ENCODE peak calls at places on chromosomes 11 and 22, in ten cellular contexts. X is progenitor cell of endocrine pancreas, J is GM12864, K is left lung, W is endothelial cell of umbilical vein, Z is HCT116, N is fibroblast of the aortic adventitia, Q is heart left ventricle, I is LNCaP clone FGC, D is cardiac fibroblast. L is an unnamed sample.

GRCh38 chr11:112113539-112114457 is 27.1 kb downstream of the SDHD start:
- DNase-seq in J (peak), K (no peak), W (peak), D (peak), I (peak), Q (no peak), X (no peak), N (peak), Z (peak), L (no peak)

GRCh38 chr11:95898782-95899181 is 25.1 kb downstream of the MTMR2 start:
- DNase-seq in W (no peak), K (no peak), Z (no peak), I (peak), J (no peak), X (no peak), N (no peak), D (no peak), Q (no peak), L (no peak)

GRCh38 chr11:30282289-30282631 is 40.6 kb upstream of the ARL14EP start:
- DNase-seq in X (no peak), I (no peak), N (no peak), Z (no peak), Q (no peak), J (no peak), D (no peak), W (no peak), K (no peak), L (no peak)

GRCh38 chr11:75199412-75199955 is 41.1 kb upstream of the TPBGL start:
- DNase-seq in Q (no peak), D (no peak), J (no peak), Z (no peak), I (no peak), K (no peak), X (no peak), N (no peak), W (no peak), L (no peak)

GRCh38 chr11:2525941-2526807 is 81.4 kb downstream of the KCNQ1 start:
- DNase-seq in K (peak), I (no peak), X (peak), J (no peak), N (no peak), D (no peak), W (no peak), Q (peak), Z (no peak), L (peak)

GRCh38 chr22:24926849-24927579 is 19.5 kb downstream of the LHFPL7 start:
- DNase-seq in Q (no peak), Z (no peak), N (peak), K (no peak), D (peak), I (no peak), W (peak), J (no peak), X (no peak), L (no peak)

GRCh38 chr11:133082453-133082781 is 449.9 kb downstream of the OPCML start:
- DNase-seq in Z (no peak), I (no peak), W (no peak), J (no peak), K (no peak), X (no peak), N (no peak), Q (no peak), D (peak), L (no peak)

GRCh38 chr22:20106849-20107237 is 9.1 kb upstream of the RANBP1 start:
- DNase-seq in D (no peak), Q (peak), W (no peak), N (no peak), I (no peak), X (no peak), J (no peak), K (peak), Z (no peak), L (no peak)

GRCh38 chr11:115717215-115717584 is 213.0 kb upstream of the CADM1 start:
- DNase-seq in X (no peak), Q (no peak), D (no peak), W (no peak), J (no peak), Z (no peak), K (peak), N (no peak), I (no peak), L (no peak)

GRCh38 chr22:50238755-50239154 is 6.1 kb downstream of the TUBGCP6 start:
- DNase-seq in W (no peak), Z (no peak), D (no peak), X (no peak), J (no peak), I (no peak), N (no peak), K (no peak), Q (no peak), L (no peak)

GRCh38 chr11:96338910-96339703 is 3.9 kb downstream of the MAML2 start:
- DNase-seq in Z (no peak), J (peak), X (no peak), D (peak), Q (no peak), W (peak), K (peak), I (no peak), N (peak), L (no peak)

GRCh38 chr11:40029406-40029805 is 1430.0 kb downstream of the LRRC4C start:
- DNase-seq in Z (no peak), I (peak), N (no peak), D (no peak), J (no peak), W (no peak), Q (no peak), X (no peak), K (no peak), L (no peak)

GRCh38 chr11:126968915-126969314 is 31.7 kb downstream of the KIRREL3 start:
- DNase-seq in D (no peak), Z (no peak), W (no peak), X (no peak), Q (no peak), I (no peak), K (no peak), N (no peak), J (no peak), L (no peak)

GRCh38 chr22:29096736-29097669 is 24.2 kb downstream of the KREMEN1 start:
- DNase-seq in X (peak), W (no peak), Z (no peak), Q (no peak), J (no peak), D (no peak), N (no peak), K (no peak), I (no peak), L (no peak)

GRCh38 chr22:35638408-35638807 is 9.8 kb upstream of the APOL6 start:
- DNase-seq in K (no peak), Z (no peak), Q (peak), I (no peak), W (no peak), N (peak), J (no peak), D (peak), X (no peak), L (no peak)

GRCh38 chr22:49923445-49923844 is 5.0 kb downstream of the CRELD2 start:
- DNase-seq in D (no peak), N (no peak), J (no peak), I (no peak), K (no peak), Z (no peak), X (no peak), W (no peak), Q (no peak), L (no peak)

GRCh38 chr22:31439805-31440204 is 40.4 kb downstream of the DRG1 start:
- DNase-seq in D (peak), J (no peak), Z (no peak), N (no peak), X (no peak), K (no peak), W (no peak), I (no peak), Q (peak), L (no peak)

GRCh38 chr11:19800162-19800561 is 87.5 kb downstream of the NAV2 start:
- DNase-seq in X (no peak), D (peak), K (no peak), Q (no peak), J (no peak), Z (no peak), N (no peak), I (no peak), W (peak), L (no peak)

GRCh38 chr11:16184588-16184987 is 171.8 kb downstream of the SOX6 start:
- DNase-seq in J (no peak), N (peak), X (no peak), Q (no peak), I (peak), W (peak), K (no peak), D (peak), Z (no peak), L (no peak)

GRCh38 chr11:26028294-26028954 is 303.5 kb upstream of the ANO3 start:
- DNase-seq in W (no peak), D (peak), K (no peak), N (peak), Q (no peak), I (no peak), Z (no peak), J (no peak), X (no peak), L (no peak)

GRCh38 chr22:29663230-29663826 is 56.5 kb upstream of the CABP7 start:
- DNase-seq in W (no peak), K (no peak), J (no peak), Q (no peak), N (no peak), I (no peak), D (no peak), Z (no peak), X (no peak), L (no peak)

GRCh38 chr11:126355926-126356897 is 726 bp downstream of the ST3GAL4 start:
- DNase-seq in N (peak), D (no peak), X (peak), I (no peak), J (no peak), Z (no peak), K (peak), W (peak), Q (peak), L (no peak)

GRCh38 chr11:62241095-62241494 is 944 bp upstream of the SCGB1D2 start:
- DNase-seq in Q (no peak), K (no peak), W (no peak), N (no peak), J (no peak), D (no peak), Z (no peak), X (no peak), I (no peak), L (no peak)

GRCh38 chr11:24738972-24739371 is 242.1 kb downstream of the LUZP2 start:
- DNase-seq in Q (no peak), W (no peak), J (no peak), K (no peak), D (no peak), I (no peak), X (no peak), Z (no peak), N (no peak), L (no peak)

GRCh38 chr11:11588890-11589289 is 32.9 kb downstream of the GALNT18 start:
- DNase-seq in Z (no peak), D (no peak), I (no peak), X (no peak), Q (no peak), K (no peak), J (no peak), N (peak), W (no peak), L (no peak)

GRCh38 chr22:38397189-38398097 is 57.6 kb downstream of the KCNJ4 start:
- DNase-seq in N (peak), X (no peak), W (peak), Z (no peak), J (peak), D (peak), K (peak), Q (peak), I (no peak), L (no peak)

GRCh38 chr22:19525116-19525660 is 978 bp upstream of the CLDN5 start:
- DNase-seq in N (no peak), D (no peak), Q (no peak), J (no peak), I (no peak), Z (no peak), W (peak), K (no peak), X (no peak), L (no peak)

GRCh38 chr11:106644824-106645223 is 373.5 kb downstream of the GUCY1A2 start:
- DNase-seq in X (no peak), D (peak), J (no peak), W (no peak), K (no peak), Z (no peak), Q (no peak), I (no peak), N (peak), L (no peak)

GRCh38 chr11:12793506-12793905 is 119.3 kb downstream of the TEAD1 start:
- DNase-seq in Z (no peak), D (no peak), J (no peak), N (no peak), Q (no peak), W (no peak), K (no peak), I (no peak), X (no peak), L (no peak)

GRCh38 chr11:2432171-2432621 is 12.1 kb downstream of the TRPM5 start:
- DNase-seq in W (no peak), Q (peak), K (peak), J (no peak), N (no peak), X (no peak), Z (no peak), I (no peak), D (no peak), L (no peak)

GRCh38 chr11:17403977-17404759 is 15.7 kb upstream of the KCNJ11 start:
- DNase-seq in K (no peak), X (no peak), J (no peak), Z (no peak), I (no peak), N (peak), W (no peak), D (peak), Q (peak), L (no peak)

GRCh38 chr11:705646-706438 is at the start of gene EPS8L2:
- DNase-seq in K (peak), Q (peak), X (no peak), W (no peak), N (no peak), J (no peak), Z (no peak), D (no peak), I (no peak), L (no peak)

GRCh38 chr22:38033522-38034277 is 23.5 kb upstream of the PICK1 start:
- DNase-seq in Q (no peak), Z (no peak), X (no peak), D (no peak), K (peak), J (no peak), N (no peak), W (no peak), I (no peak), L (no peak)

GRCh38 chr22:41217553-41218157 is 12.5 kb downstream of the L3MBTL2 start:
- DNase-seq in N (peak), K (no peak), Z (no peak), X (no peak), W (peak), D (peak), I (no peak), Q (peak), J (peak), L (peak)

GRCh38 chr11:19253817-19254216 is 13.1 kb upstream of the E2F8 start:
- DNase-seq in K (no peak), W (no peak), J (no peak), Z (no peak), Q (no peak), N (no peak), I (no peak), D (peak), X (no peak), L (no peak)

GRCh38 chr22:28479912-28480311 is 199.7 kb downstream of the TTC28 start:
- DNase-seq in D (no peak), W (no peak), Q (no peak), N (peak), I (no peak), K (no peak), X (no peak), Z (no peak), J (no peak), L (no peak)

GRCh38 chr22:38338772-38339379 is 21.6 kb upstream of the CSNK1E start:
- DNase-seq in W (no peak), Z (no peak), Q (peak), X (no peak), K (no peak), J (no peak), D (no peak), N (no peak), I (no peak), L (no peak)

GRCh38 chr11:64723907-64724862 is 1.2 kb upstream of the NRXN2 start:
- DNase-seq in X (no peak), J (no peak), D (no peak), I (no peak), N (no peak), Q (no peak), W (no peak), K (peak), Z (no peak), L (no peak)
- TF ChIP-seq CTCF in X (no peak), J (no peak), D (no peak), I (no peak), N (no peak), Q (no peak), W (no peak), K (no peak), Z (no peak), L (no peak)

GRCh38 chr11:64268687-64269379 is 15.6 kb downstream of the BAD start:
- DNase-seq in J (no peak), N (peak), I (no peak), X (no peak), Q (peak), K (no peak), D (peak), W (peak), Z (no peak), L (no peak)

GRCh38 chr11:64269380-64270234 is 14.9 kb downstream of the BAD start:
- DNase-seq in W (peak), X (peak), J (peak), N (peak), Q (peak), K (peak), D (peak), Z (peak), I (peak), L (peak)

GRCh38 chr11:64275031-64275800 is 9.2 kb downstream of the BAD start:
- DNase-seq in W (no peak), X (no peak), I (no peak), D (no peak), Q (peak), Z (no peak), K (no peak), N (no peak), J (no peak), L (no peak)

GRCh38 chr11:64268028-64268686 is 16.3 kb downstream of the BAD start:
- DNase-seq in D (peak), N (no peak), Z (no peak), X (no peak), J (no peak), K (peak), I (no peak), W (no peak), Q (no peak), L (no peak)

DNA sequence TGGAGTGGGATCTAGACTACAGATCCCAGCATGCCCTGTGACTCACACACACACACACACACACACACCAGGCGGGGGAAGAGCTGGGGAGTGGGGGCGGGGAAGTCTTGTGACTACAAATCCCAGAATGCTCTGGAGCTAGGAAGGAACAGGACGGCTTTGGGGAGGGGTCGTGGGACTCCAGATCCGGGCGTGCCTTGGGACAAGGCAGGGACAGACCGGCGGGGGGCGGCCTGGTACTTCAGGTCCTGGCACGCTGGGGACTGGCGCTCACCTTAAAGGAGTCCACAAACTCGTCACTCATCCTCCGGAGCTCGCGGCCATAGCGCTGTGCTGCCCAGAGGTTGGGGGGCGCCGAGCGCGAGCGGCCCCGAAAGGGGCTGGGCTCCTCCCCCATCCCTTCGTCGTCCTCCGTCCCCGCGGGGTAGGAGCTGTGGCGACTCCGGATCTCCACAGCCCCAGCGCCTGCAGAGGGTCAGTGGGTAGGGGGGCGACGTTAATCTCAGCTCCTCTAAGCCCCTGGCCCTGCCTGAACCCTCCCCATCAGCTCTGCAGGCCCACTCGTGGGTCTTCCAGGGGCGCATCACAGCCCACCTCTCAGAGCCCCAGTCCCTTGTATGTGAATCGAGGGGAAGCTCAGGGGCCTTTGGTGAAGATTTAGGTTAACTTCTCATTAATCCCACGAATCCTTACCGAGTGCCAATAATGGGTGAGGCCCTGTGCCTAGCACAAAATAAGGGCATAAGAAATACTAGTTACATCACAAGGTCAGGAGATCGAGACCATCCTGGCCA is 12.9 kb downstream of the BAD start:
- DNase-seq in D (peak), W (peak), Q (peak), K (peak), N (peak), Z (no peak), I (peak), X (peak), J (peak), L (peak)
- TF ChIP-seq CTCF in D (no peak), W (no peak), Q (peak), K (peak), N (no peak), Z (no peak), I (peak), X (peak), J (no peak), L (no peak)

GRCh38 chr11:119153049-119153818 is 4.4 kb downstream of the ABCG4 start:
- DNase-seq in I (no peak), Q (no peak), W (no peak), Z (no peak), D (no peak), K (no peak), J (no peak), N (no peak), X (no peak), L (no peak)
- TF ChIP-seq CTCF in I (no peak), Q (no peak), W (no peak), Z (peak), D (no peak), K (no peak), J (peak), N (no peak), X (peak), L (no peak)

GRCh38 chr11:93059074-93059957 is 89.9 kb downstream of the MTNR1B start:
- DNase-seq in X (no peak), Z (no peak), D (peak), J (no peak), K (no peak), I (no peak), W (no peak), Q (no peak), N (peak), L (no peak)

GRCh38 chr11:93054279-93054678 is 84.8 kb downstream of the MTNR1B start:
- DNase-seq in Z (no peak), N (no peak), D (no peak), J (no peak), K (no peak), W (no peak), X (no peak), Q (no peak), I (no peak), L (no peak)

GRCh38 chr11:93051181-93051580 is 81.7 kb downstream of the MTNR1B start:
- DNase-seq in Z (no peak), X (no peak), K (no peak), N (peak), Q (no peak), W (no peak), I (no peak), J (no peak), D (peak), L (no peak)

GRCh38 chr11:93053864-93054263 is 84.4 kb downstream of the MTNR1B start:
- DNase-seq in Z (no peak), Q (no peak), J (no peak), K (peak), N (no peak), W (no peak), I (no peak), X (no peak), D (no peak), L (no peak)

DNA sequence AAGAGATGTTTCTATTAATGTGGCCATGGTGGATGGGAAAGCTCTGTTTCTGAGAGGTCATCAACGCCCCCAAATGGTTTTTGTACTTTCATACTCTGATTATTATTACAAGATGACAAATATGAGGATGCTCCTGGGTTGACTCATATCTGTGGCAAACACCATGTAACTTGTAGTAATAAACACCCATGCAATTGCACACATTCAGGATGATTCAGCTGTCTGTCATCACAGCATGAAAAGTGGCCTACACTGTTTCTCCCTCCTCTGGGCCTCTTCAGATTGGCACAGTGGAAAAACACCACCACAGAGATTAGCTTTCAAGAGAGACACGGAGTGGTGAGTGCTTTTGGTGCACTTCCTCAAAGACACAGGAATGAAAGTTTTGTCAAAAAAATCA is 85.4 kb downstream of the MTNR1B start:
- DNase-seq in W (peak), K (no peak), Z (peak), Q (no peak), D (peak), J (no peak), I (no peak), X (no peak), N (peak), L (no peak)
- TF ChIP-seq CTCF in W (no peak), K (no peak), Z (no peak), Q (no peak), D (no peak), J (no peak), I (no peak), X (no peak), N (no peak), L (no peak)

GRCh38 chr22:47837703-47838102 is 1075.3 kb downstream of the TBC1D22A start:
- DNase-seq in K (no peak), J (no peak), X (no peak), N (peak), D (peak), Z (peak), I (peak), W (no peak), Q (no peak), L (no peak)
- TF ChIP-seq CTCF in K (no peak), J (peak), X (peak), N (no peak), D (peak), Z (peak), I (peak), W (no peak), Q (no peak), L (no peak)

L was measured in omental fat pad.